ENCODE peak calls at places on chromosomes 11 and 22, in ten cellular contexts. H is small intestine; Y is A549; U is H7; D is pancreas; P is left ventricle myocardium inferior; F is GM12864; M is cardiac fibroblast; A is CD4-positive, alpha-beta memory T cell; C is suprapubic skin. L is an unnamed sample.

GRCh38 chr22:22072169-22072836 is 89.7 kb upstream of the TOP3B start:
- DNase-seq in U (no peak), Y (no peak), C (no peak), P (no peak), M (no peak), D (no peak), A (no peak), F (no peak), H (no peak), L (no peak)

GRCh38 chr22:19806213-19807160 is 45.9 kb downstream of the TBX1 start:
- DNase-seq in D (no peak), M (no peak), Y (peak), H (peak), A (no peak), U (peak), F (no peak), C (peak), P (peak), L (peak)

GRCh38 chr11:121293276-121293569 is 652 bp downstream of the SC5D start:
- DNase-seq in U (no peak), C (no peak), M (peak), P (no peak), A (no peak), D (no peak), Y (no peak), H (no peak), F (no peak), L (no peak)

GRCh38 chr22:44019416-44019815 is 4.7 kb upstream of the PARVB start:
- DNase-seq in F (no peak), A (no peak), U (no peak), P (no peak), Y (no peak), M (no peak), C (no peak), D (no peak), H (no peak), L (peak)

GRCh38 chr22:40067639-40068038 is 72.9 kb downstream of the FAM83F start:
- DNase-seq in M (no peak), U (no peak), C (no peak), F (no peak), Y (no peak), D (no peak), H (peak), P (no peak), A (no peak), L (no peak)

GRCh38 chr22:39622881-39623367 is 52.4 kb downstream of the CACNA1I start:
- DNase-seq in D (peak), C (no peak), M (peak), F (no peak), P (peak), H (peak), U (peak), A (peak), Y (peak), L (peak)

GRCh38 chr11:73386568-73386967 is 10.4 kb downstream of the RELT start:
- DNase-seq in D (no peak), H (no peak), M (no peak), Y (no peak), U (no peak), F (no peak), P (no peak), C (no peak), A (no peak), L (no peak)

GRCh38 chr11:70680781-70681281 is 282.5 kb downstream of the CTTN start:
- DNase-seq in C (no peak), F (no peak), P (no peak), Y (no peak), H (no peak), A (no peak), D (no peak), M (no peak), U (peak), L (no peak)

GRCh38 chr22:38873469-38874411 is 1.7 kb upstream of the CBX6 start:
- DNase-seq in M (no peak), D (no peak), H (no peak), U (peak), F (peak), A (peak), P (no peak), Y (no peak), C (no peak), L (no peak)

GRCh38 chr11:71103266-71103665 is 149.1 kb downstream of the SHANK2 start:
- DNase-seq in U (no peak), P (no peak), H (no peak), F (no peak), Y (no peak), C (no peak), D (no peak), M (peak), A (no peak), L (no peak)

GRCh38 chr11:18310800-18311340 is 11.1 kb downstream of the HPS5 start:
- DNase-seq in U (no peak), H (peak), D (no peak), C (no peak), M (no peak), Y (no peak), F (peak), A (no peak), P (no peak), L (no peak)

GRCh38 chr11:126348806-126349582 is 6.5 kb upstream of the ST3GAL4 start:
- DNase-seq in U (no peak), P (peak), Y (no peak), A (no peak), H (no peak), D (no peak), C (no peak), M (peak), F (no peak), L (peak)

DNA sequence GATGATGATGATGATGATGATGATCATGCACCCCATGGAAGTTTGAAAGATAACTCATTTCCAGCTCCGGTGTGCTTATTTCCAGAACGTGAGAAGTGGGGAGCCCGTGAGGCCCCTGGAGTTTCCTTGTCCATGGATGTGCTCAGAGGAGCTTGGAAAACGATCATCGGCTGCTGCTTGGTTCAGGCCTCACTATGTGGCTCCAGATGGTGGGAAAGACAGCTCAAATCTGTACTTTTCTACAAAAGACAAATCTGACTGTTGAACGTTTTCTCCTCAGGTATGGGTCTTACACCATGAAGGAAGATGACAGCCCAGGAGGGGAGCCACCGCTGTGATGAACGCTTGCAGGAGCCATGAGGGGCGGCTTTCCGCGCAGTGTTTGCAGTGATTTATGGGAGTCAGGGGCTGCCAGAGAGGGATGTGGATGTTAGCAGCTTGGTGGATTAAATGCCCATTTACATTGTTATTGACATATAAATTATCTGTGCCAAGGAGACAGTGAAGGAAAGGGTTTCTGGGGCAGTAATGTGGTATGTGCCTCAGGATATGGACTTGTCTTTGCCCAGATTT is 109.4 kb upstream of the E2F8 start:
- DNase-seq in C (no peak), D (no peak), U (no peak), P (no peak), M (no peak), Y (no peak), A (no peak), H (no peak), F (no peak), L (no peak)
- H3K4me3 ChIP-seq in C (no peak), D (no peak), U (no peak), P (no peak), M (no peak), Y (no peak), A (no peak), H (no peak), F (no peak), L (no peak)

DNA sequence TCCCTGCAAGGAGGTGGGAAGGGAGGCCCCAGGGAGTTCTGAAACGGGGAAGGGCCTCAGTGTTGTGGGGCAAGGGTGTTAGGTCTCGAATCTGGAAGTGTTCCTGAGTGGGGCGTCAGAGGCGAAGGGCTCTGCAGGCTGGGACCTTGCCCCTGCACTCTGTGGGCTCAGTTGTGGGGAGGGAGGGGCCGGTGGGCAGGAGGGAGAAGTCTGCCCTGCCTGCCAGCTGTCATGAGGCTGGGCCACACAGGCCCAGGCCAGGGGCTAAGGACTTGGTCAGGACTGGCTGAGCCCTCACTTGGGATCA is at the start of gene CRACR2B:
- DNase-seq in U (no peak), M (no peak), Y (no peak), C (no peak), P (no peak), A (no peak), D (peak), F (no peak), H (peak), L (no peak)
- H3K4me3 ChIP-seq in U (peak), M (no peak), Y (peak), C (peak), P (peak), A (no peak), D (peak), F (peak), H (peak), L (no peak)

DNA sequence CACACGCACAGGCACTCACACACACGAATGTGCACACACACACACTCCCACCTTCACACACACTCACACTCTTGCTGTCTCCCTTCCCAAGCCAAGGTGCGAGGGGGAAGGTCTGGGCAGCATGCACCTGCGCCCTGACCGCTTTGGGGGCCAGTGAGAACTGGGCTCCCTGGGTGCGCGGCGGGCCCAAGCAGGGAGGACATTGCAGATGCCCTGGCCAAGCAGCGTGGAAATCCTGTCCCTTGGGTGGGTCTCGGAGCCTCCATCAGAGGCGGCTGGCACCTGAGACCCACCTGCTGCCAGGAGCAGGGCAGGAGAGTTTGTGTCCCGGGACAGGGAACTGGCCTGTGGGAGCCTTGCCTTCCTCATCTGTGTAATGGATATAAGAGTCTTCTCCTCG is 3.3 kb downstream of the CD81 start:
- DNase-seq in P (peak), A (no peak), H (no peak), Y (no peak), M (no peak), D (peak), F (no peak), U (no peak), C (no peak), L (no peak)
- H3K4me3 ChIP-seq in P (peak), A (no peak), H (no peak), Y (no peak), M (peak), D (no peak), F (peak), U (no peak), C (peak), L (no peak)

DNA sequence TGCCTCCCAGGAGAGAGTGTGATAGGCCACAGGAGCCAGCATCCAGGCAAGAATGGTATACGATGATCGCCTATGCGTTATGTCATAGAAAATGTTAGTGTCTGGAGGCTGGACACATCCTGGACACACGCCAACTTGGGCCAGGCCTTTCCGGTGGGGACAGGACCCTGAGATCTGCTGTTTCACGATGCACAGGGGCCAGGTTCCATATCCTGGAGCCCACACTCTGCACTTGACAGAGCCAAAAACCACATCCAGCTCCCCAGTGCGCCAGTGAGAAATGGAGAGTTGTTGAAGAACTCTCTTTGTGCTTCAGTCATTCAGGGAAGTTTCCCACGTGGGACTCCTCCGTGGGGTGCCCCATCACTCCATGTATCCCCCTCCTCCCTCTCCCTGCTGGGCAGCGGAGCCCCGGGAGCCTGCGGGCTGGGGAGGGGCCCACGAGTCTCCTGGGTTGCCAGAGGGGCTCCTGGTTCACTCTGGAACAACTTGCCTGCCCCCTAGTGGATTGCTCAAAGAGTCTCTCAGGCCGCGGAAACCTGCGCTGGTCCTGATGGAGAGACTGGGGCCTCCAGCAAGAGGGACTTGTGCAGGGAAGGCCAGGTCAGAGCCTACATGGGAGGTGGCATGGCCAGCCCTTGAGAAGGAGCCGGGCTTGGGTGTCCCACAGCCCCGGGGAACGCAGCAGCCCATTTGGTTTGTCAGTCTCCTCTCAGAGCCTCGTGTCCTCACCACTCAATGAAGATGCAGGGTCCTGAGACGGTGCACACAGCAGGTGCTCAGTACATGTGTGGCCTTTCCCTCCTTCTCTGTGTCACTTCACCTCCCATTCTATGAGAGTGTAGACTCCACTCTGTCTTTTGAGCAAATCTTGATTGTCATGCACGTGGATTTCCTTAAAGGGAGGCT is 10.2 kb upstream of the LRRC32 start:
- DNase-seq in C (no peak), M (peak), A (peak), F (no peak), U (peak), Y (peak), H (peak), D (peak), P (peak), L (peak)
- H3K4me3 ChIP-seq in C (no peak), M (no peak), A (no peak), F (no peak), U (no peak), Y (no peak), H (no peak), D (no peak), P (no peak), L (no peak)

GRCh38 chr11:118205979-118206611 is 18.7 kb downstream of the JAML start:
- DNase-seq in H (no peak), C (no peak), P (no peak), A (no peak), D (no peak), Y (no peak), F (no peak), M (no peak), U (no peak), L (no peak)
- H3K4me3 ChIP-seq in H (no peak), C (no peak), P (no peak), A (no peak), D (no peak), Y (no peak), F (no peak), M (no peak), U (no peak), L (no peak)

GRCh38 chr11:62925745-62926668 is 4.8 kb upstream of the CHRM1 start:
- DNase-seq in P (no peak), M (no peak), F (no peak), C (no peak), Y (no peak), H (no peak), D (no peak), A (no peak), U (peak), L (no peak)

GRCh38 chr11:62922653-62923371 is 1.6 kb upstream of the CHRM1 start:
- DNase-seq in A (no peak), C (no peak), P (no peak), U (peak), F (no peak), D (no peak), M (no peak), Y (peak), H (no peak), L (no peak)

GRCh38 chr11:62923634-62924411 is 2.7 kb upstream of the CHRM1 start:
- DNase-seq in A (peak), D (no peak), F (peak), H (peak), C (no peak), Y (no peak), M (no peak), P (no peak), U (peak), L (no peak)

GRCh38 chr11:62926669-62927455 is 5.7 kb upstream of the CHRM1 start:
- DNase-seq in F (no peak), D (no peak), A (no peak), H (no peak), C (no peak), U (peak), Y (no peak), M (no peak), P (no peak), L (no peak)

GRCh38 chr11:62925308-62925707 is 4.1 kb upstream of the CHRM1 start:
- DNase-seq in A (no peak), Y (no peak), D (no peak), F (no peak), P (no peak), C (no peak), H (no peak), M (no peak), U (peak), L (no peak)
- H3K4me3 ChIP-seq in A (no peak), Y (no peak), D (no peak), F (no peak), P (peak), C (peak), H (no peak), M (no peak), U (peak), L (peak)

GRCh38 chr11:8685820-8686219 is 3.2 kb downstream of the RPL27A start:
- DNase-seq in D (no peak), U (no peak), F (no peak), H (no peak), C (no peak), M (no peak), A (no peak), P (no peak), Y (no peak), L (no peak)
- H3K4me3 ChIP-seq in D (no peak), U (no peak), F (peak), H (no peak), C (no peak), M (peak), A (no peak), P (no peak), Y (no peak), L (no peak)